ENCODE peak calls at places on chromosomes 3 and 15, in six cellular contexts. X is activated effector memory CD4-positive, alpha-beta T cell treated with anti-CD3 and anti-CD28 coated beads, Interleukin-2, amount 50 U/mL, for 16 hours; R is HAP-1; K is T-helper 2 cell; C is A673; E is RWPE1. U is an unnamed sample.

GRCh38 chr3:13265016-13265415 is 155.1 kb downstream of the NUP210 start:
- DNase-seq in C (no peak), R (no peak), X (no peak), E (no peak), K (no peak), U (no peak)

GRCh38 chr3:125163739-125164601 is 48.6 kb downstream of the SLC12A8 start:
- DNase-seq in X (no peak), C (no peak), R (no peak), E (no peak), K (no peak), U (no peak)

GRCh38 chr15:35445891-35446290 is 100.1 kb downstream of the DPH6 start:
- DNase-seq in R (no peak), K (no peak), C (no peak), E (no peak), X (no peak), U (no peak)

GRCh38 chr3:138513073-138513843 is 78.8 kb downstream of the ESYT3 start:
- DNase-seq in X (no peak), C (no peak), R (no peak), K (no peak), E (no peak), U (no peak)

GRCh38 chr15:70201376-70201775 is 103.7 kb upstream of the TLE3 start:
- DNase-seq in E (no peak), K (no peak), R (no peak), X (peak; percentile 13), C (no peak), U (no peak)

GRCh38 chr3:156781310-156782230 is 44.6 kb upstream of the LEKR1 start:
- DNase-seq in E (peak; percentile 23), X (no peak), R (no peak), K (no peak), C (no peak), U (no peak)

GRCh38 chr3:99920530-99921376 is 103.1 kb downstream of the CMSS1 start:
- DNase-seq in R (no peak), E (peak; percentile 11), C (peak; percentile 45), K (no peak), X (no peak), U (peak; percentile 21)

GRCh38 chr3:131163-131889 is 65.2 kb upstream of the CHL1 start:
- DNase-seq in C (no peak), E (no peak), X (no peak), R (no peak), K (no peak), U (peak; percentile 19)

GRCh38 chr15:63288778-63289378 is 11.5 kb downstream of the APH1B start:
- DNase-seq in E (peak; percentile 82), R (peak; percentile 87), K (no peak), C (peak; percentile 73), X (no peak), U (no peak)

GRCh38 chr3:124791639-124792111 is 61.4 kb downstream of the UMPS start:
- DNase-seq in E (no peak), R (no peak), K (no peak), X (no peak), C (no peak), U (no peak)

GRCh38 chr15:56775632-56776031 is 42.3 kb upstream of the ZNF280D start:
- DNase-seq in C (no peak), X (no peak), R (no peak), K (no peak), E (no peak), U (no peak)

GRCh38 chr3:175672119-175672689 is 813.1 kb downstream of the NAALADL2 start:
- DNase-seq in K (no peak), R (no peak), E (no peak), C (no peak), X (no peak), U (no peak)

GRCh38 chr3:10357592-10358308 is 36.8 kb upstream of the SEC13 start:
- DNase-seq in E (peak; percentile 36), X (no peak), R (no peak), C (peak; percentile 67), K (no peak), U (no peak)

GRCh38 chr15:65219137-65219536 is 7.9 kb upstream of the CILP start:
- DNase-seq in X (no peak), R (no peak), C (no peak), E (no peak), K (no peak), U (no peak)

GRCh38 chr15:40854161-40854560 is 10.3 kb downstream of the SPINT1 start:
- DNase-seq in C (no peak), E (no peak), X (no peak), R (no peak), K (no peak), U (no peak)

GRCh38 chr3:87867001-87867400 is 191.8 kb downstream of the CGGBP1 start:
- DNase-seq in K (no peak), E (no peak), X (no peak), C (no peak), R (no peak), U (no peak)

GRCh38 chr3:177827517-177828249 is 630.4 kb upstream of the TBL1XR1 start:
- DNase-seq in E (peak; percentile 55), K (no peak), R (no peak), X (no peak), C (peak; percentile 36), U (no peak)

GRCh38 chr3:64011685-64012084 is 11.6 kb downstream of the PSMD6 start:
- DNase-seq in K (no peak), C (no peak), R (no peak), E (peak; percentile 27), X (no peak), U (no peak)

GRCh38 chr15:94387854-94388441 is 156.6 kb downstream of the MCTP2 start:
- DNase-seq in E (no peak), K (no peak), C (no peak), X (no peak), R (no peak), U (no peak)

GRCh38 chr3:165883866-165884478 is 46.7 kb upstream of the BCHE start:
- DNase-seq in E (peak; percentile 16), K (no peak), R (no peak), X (no peak), C (no peak), U (no peak)

GRCh38 chr15:34336947-34337556 is 529 bp downstream of the SLC12A6 start:
- DNase-seq in C (no peak), E (no peak), R (peak; percentile 3), K (no peak), X (peak; percentile 76), U (no peak)

GRCh38 chr3:37492977-37493471 is 318.6 kb upstream of the LRRFIP2 start:
- DNase-seq in E (no peak), R (peak; percentile 56), C (peak; percentile 80), K (no peak), X (no peak), U (no peak)

GRCh38 chr3:129616713-129617112 is 10.2 kb upstream of the PLXND1 start:
- DNase-seq in E (no peak), X (no peak), R (no peak), K (no peak), C (no peak), U (no peak)

GRCh38 chr15:90025461-90026033 is 24.4 kb downstream of the ZNF710 start:
- DNase-seq in E (no peak), K (no peak), C (no peak), R (no peak), X (no peak), U (no peak)

GRCh38 chr3:171977426-171977825 is 62.0 kb upstream of the FNDC3B start:
- DNase-seq in K (no peak), X (no peak), C (no peak), R (no peak), E (no peak), U (no peak)

GRCh38 chr15:33108518-33108917 is 86.0 kb downstream of the FMN1 start:
- DNase-seq in C (no peak), K (no peak), E (no peak), X (no peak), R (no peak), U (no peak)

GRCh38 chr3:14398801-14399114 is 3.6 kb upstream of the SLC6A6 start:
- DNase-seq in R (no peak), E (no peak), K (no peak), C (no peak), X (no peak), U (no peak)

GRCh38 chr3:72012376-72012775 is 227.4 kb upstream of the PROK2 start:
- DNase-seq in X (no peak), K (no peak), R (no peak), C (no peak), E (no peak), U (no peak)

GRCh38 chr15:20340931-20341661 is 200.5 kb downstream of the GOLGA6L6 start:
- DNase-seq in C (no peak), X (peak; percentile 82), K (peak; percentile 32), R (no peak), E (no peak), U (no peak)

GRCh38 chr3:127182446-127182845 is 10.5 kb upstream of the PRR23E start:
- DNase-seq in R (no peak), C (no peak), E (no peak), X (peak; percentile 59), K (no peak), U (no peak)

GRCh38 chr3:101193957-101194356 is 126.4 kb downstream of the IMPG2 start:
- DNase-seq in E (peak; percentile 62), C (no peak), K (no peak), X (no peak), R (no peak), U (no peak)

GRCh38 chr15:98983333-98983732 is 24.3 kb downstream of the PGPEP1L start:
- DNase-seq in R (no peak), C (peak; percentile 28), K (no peak), E (peak; percentile 93), X (no peak), U (no peak)

GRCh38 chr3:195071916-195072820 is 198.8 kb downstream of the XXYLT1 start:
- DNase-seq in K (no peak), C (no peak), X (peak; percentile 49), R (no peak), E (no peak), U (no peak)

GRCh38 chr15:40398413-40398873 is 7.2 kb upstream of the IVD start:
- DNase-seq in K (no peak), R (no peak), X (no peak), C (no peak), E (no peak), U (no peak)

GRCh38 chr15:29613951-29614382 is 208.3 kb downstream of the TJP1 start:
- DNase-seq in X (no peak), R (peak; percentile 26), C (peak; percentile 56), E (peak; percentile 34), K (no peak), U (no peak)

GRCh38 chr3:132352556-132353143 is 35.4 kb downstream of the ACP3 start:
- DNase-seq in R (peak; percentile 71), E (peak; percentile 68), K (peak; percentile 37), C (peak; percentile 77), X (peak; percentile 83), U (no peak)

GRCh38 chr3:127052121-127052561 is 69.2 kb downstream of the PLXNA1 start:
- DNase-seq in R (no peak), K (no peak), C (no peak), E (no peak), X (peak; percentile 44), U (no peak)